ENCODE peak calls at places on chromosomes 5 and 9, in six cellular contexts. Q, A, R, K, F and O are unnamed samples.
A peak's percentile ranks its signal among the peaks of the same experiment; 100 is the strongest.

GRCh38 chr5:134374234-134374633 is 2.9 kb downstream of the UBE2B start:
- DNase-seq in Q (no peak), A (no peak), R (no peak), K (no peak), F (no peak), O (no peak)

GRCh38 chr9:131674425-131675421 is 65.2 kb downstream of the RAPGEF1 start:
- DNase-seq in Q (no peak), A (no peak), R (no peak), K (no peak), F (no peak), O (no peak)

GRCh38 chr9:92004045-92004392 is 54.0 kb upstream of the ROR2 start:
- DNase-seq in Q (no peak), A (no peak), R (peak; percentile 50), K (no peak), F (no peak), O (no peak)

GRCh38 chr9:134898319-134898718 is 17.7 kb downstream of the FCN2 start:
- DNase-seq in Q (no peak), A (no peak), R (no peak), K (no peak), F (no peak), O (no peak)

GRCh38 chr5:110267714-110268113 is 458.8 kb downstream of the TMEM232 start:
- DNase-seq in Q (no peak), A (no peak), R (no peak), K (no peak), F (no peak), O (no peak)

GRCh38 chr5:9056046-9056445 is 489.8 kb downstream of the SEMA5A start:
- DNase-seq in Q (no peak), A (no peak), R (no peak), K (no peak), F (no peak), O (no peak)

GRCh38 chr5:108884736-108885135 is 137.0 kb downstream of the FER start:
- DNase-seq in Q (no peak), A (no peak), R (no peak), K (no peak), F (no peak), O (no peak)

GRCh38 chr5:54725391-54726280 is 208.1 kb downstream of the SNX18 start:
- DNase-seq in Q (no peak), A (no peak), R (no peak), K (no peak), F (no peak), O (no peak)

GRCh38 chr5:96256795-96257470 is 176.1 kb downstream of the PCSK1 start:
- DNase-seq in Q (peak; percentile 7), A (no peak), R (no peak), K (peak; percentile 59), F (no peak), O (peak; percentile 18)

GRCh38 chr5:115586525-115587146 is 15.6 kb downstream of the TICAM2 start:
- DNase-seq in Q (peak; percentile 16), A (peak; percentile 4), R (no peak), K (peak; percentile 26), F (no peak), O (no peak)

GRCh38 chr5:14902826-14903560 is 31.4 kb upstream of the ANKH start:
- DNase-seq in Q (no peak), A (no peak), R (no peak), K (no peak), F (no peak), O (no peak)

GRCh38 chr5:1406681-1407640 is 38.3 kb downstream of the SLC6A3 start:
- DNase-seq in Q (no peak), A (no peak), R (no peak), K (no peak), F (no peak), O (no peak)

GRCh38 chr5:39164529-39165402 is 54.6 kb downstream of the FYB1 start:
- DNase-seq in Q (peak; percentile 74), A (no peak), R (no peak), K (no peak), F (no peak), O (no peak)

GRCh38 chr5:170854550-170854949 is 7.3 kb upstream of the RANBP17 start:
- DNase-seq in Q (no peak), A (no peak), R (no peak), K (no peak), F (no peak), O (no peak)

GRCh38 chr5:127878174-127878750 is 175.1 kb downstream of the CCDC192 start:
- DNase-seq in Q (peak; percentile 26), A (peak; percentile 36), R (peak; percentile 67), K (peak; percentile 12), F (no peak), O (peak; percentile 22)

GRCh38 chr9:91426123-91426745 is 2.6 kb upstream of the NFIL3 start:
- DNase-seq in Q (peak; percentile 41), A (peak; percentile 53), R (no peak), K (peak; percentile 43), F (no peak), O (no peak)

GRCh38 chr5:122874179-122874875 is 28.9 kb downstream of the SNX24 start:
- DNase-seq in Q (no peak), A (no peak), R (no peak), K (no peak), F (no peak), O (no peak)

GRCh38 chr9:22049411-22049810 is 40.3 kb upstream of the CDKN2B start:
- DNase-seq in Q (no peak), A (no peak), R (no peak), K (no peak), F (no peak), O (no peak)

GRCh38 chr9:111038336-111039202 is at the start of gene LPAR1:
- DNase-seq in Q (no peak), A (no peak), R (peak; percentile 72), K (peak; percentile 84), F (no peak), O (no peak)

GRCh38 chr5:143600396-143601075 is 197.1 kb upstream of the NR3C1 start:
- DNase-seq in Q (no peak), A (peak; percentile 76), R (no peak), K (no peak), F (no peak), O (peak; percentile 61)

GRCh38 chr9:76926324-76926731 is 20.4 kb upstream of the PRUNE2 start:
- DNase-seq in Q (no peak), A (no peak), R (no peak), K (no peak), F (no peak), O (no peak)

DNA sequence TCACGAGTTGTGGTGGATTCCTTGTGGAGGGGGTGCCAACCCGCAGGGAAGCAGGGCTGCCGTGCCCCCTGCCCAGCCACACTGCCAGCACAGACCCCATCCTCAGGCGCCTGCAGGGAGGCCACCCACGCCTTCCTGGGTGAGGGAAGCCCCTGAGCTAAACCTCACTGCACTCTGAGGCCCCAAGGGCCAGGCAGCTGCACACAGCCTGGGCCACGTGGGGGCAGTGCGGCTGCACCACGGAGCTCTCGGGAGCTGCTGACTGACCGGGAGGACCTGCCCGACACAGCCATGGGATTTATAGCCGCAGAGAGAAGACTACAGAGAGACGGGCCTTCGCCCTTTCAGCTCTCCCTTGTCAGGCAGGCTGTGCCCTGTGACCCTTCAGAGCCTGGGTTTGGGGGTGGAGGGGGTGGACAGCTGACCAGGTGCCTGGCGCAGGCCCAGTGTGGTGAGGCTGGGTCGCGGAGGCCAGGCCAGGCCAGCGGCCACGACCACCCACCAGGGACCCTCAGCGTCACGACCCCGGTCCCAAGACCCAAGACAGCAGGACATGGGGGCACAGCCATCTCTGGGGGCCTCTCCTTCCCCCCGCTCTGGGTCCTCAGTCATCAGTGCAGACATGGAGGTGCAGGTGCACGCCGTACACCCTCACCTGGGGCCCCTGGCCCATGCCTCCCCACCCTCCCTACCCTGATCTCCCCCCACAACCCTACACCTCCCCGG is 4.3 kb upstream of the AHRR start:
- DNase-seq in Q (peak; percentile 73), A (peak; percentile 53), R (peak; percentile 86), K (peak; percentile 74), F (no peak), O (peak; percentile 35)
- TF ChIP-seq GABPA in Q (no peak), A (no peak), R (peak; percentile 81), K (no peak), F (no peak), O (no peak)

DNA sequence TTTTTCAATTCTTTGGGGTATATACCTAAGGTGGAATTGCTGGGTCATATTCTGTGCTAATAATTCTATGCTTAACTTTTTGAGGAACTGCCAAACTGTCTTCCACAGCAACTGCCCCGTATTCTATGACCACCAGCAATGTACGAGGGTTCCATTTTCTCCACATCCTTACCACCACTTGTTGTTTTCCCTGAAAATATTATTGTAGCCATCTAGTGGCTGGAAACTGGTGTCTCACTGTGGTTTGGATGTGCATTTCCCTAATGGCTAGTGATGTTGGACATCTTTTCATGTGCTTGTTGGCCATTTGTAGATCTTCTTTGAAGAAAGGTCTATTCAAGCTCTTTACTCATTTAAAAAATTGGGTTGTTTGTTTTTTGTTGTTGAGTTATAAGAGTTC is 30.7 kb downstream of the MSX2 start:
- DNase-seq in Q (no peak), A (no peak), R (no peak), K (no peak), F (no peak), O (no peak)
- TF ChIP-seq CTCF in Q (peak; percentile 15), A (no peak), R (no peak), K (peak; percentile 52), F (no peak), O (no peak)

GRCh38 chr9:16628421-16628820 is 242.0 kb downstream of the BNC2 start:
- DNase-seq in Q (no peak), A (no peak), R (no peak), K (no peak), F (no peak), O (no peak)
- H3K4me3 ChIP-seq in Q (no peak overlapping the region), A (no peak overlapping the region), R (no peak overlapping the region), K (no peak overlapping the region), F (no peak overlapping the region), O (no peak overlapping the region)

GRCh38 chr9:97578846-97579245 is 54.3 kb downstream of the TSTD2 start:
- DNase-seq in Q (no peak), A (no peak), R (no peak), K (no peak), F (no peak), O (no peak)
- TF ChIP-seq GABPA in Q (no peak), A (no peak), R (no peak), K (no peak), F (no peak), O (no peak)

DNA sequence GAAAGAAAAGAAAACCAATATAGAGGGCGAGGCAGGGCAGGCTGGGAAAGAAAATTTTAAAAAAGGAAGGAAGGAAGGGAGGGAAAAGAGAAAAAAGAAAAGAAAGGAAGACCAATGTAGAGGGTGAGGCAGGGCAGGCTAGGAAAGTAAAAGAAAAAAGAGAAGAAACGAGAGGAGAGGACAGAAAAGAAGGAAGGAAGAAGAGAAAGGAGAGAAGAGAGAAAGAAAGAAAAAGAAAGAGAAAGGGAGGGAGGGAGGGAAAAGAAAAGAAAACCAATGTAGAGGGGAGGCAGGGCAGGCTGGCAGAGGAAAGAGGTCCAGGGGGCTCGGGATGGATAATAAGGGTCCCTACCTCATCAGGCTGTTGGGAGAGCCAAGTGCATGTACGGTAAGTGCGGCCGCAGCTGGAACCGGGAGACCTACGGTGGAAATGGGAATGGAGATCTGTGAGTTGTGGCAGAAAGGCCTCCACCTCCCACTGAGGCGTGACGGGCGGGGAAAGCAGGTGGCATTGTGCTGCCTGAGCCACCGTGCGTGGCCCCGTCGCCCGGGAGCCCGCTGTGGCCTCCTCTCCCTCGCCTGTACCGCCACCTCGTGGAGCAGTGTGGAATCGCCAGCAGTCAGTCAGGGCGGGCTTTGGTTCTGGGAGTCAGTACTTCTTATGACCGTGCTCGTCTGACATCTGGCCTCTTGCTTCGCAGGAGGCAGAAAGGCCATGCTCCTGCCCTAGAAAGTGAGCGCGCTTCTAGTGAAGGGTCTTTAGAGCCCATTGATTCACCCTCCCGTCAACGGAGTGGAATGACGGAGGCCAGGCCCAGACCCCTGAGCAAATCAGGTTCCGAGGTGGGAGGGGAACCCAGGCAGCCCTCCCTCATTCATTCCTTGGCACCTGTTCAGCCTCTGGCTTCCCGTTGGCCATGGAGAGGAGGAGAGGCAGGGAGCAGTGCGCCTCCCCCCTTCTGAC is 10.4 kb upstream of the NHP2 start:
- DNase-seq in Q (peak; percentile 89), A (peak; percentile 58), R (peak; percentile 100), K (peak; percentile 95), F (peak; percentile 34), O (peak; percentile 88)
- TF ChIP-seq CTCF in Q (peak; percentile 98), A (peak; percentile 98), R (peak; percentile 100), K (peak; percentile 94), F (peak; percentile 99), O (peak; percentile 98)